ENCODE peak calls at places on chromosomes 7 and 10, in ten cellular contexts. D is right atrium auricular region; F is left ventricle myocardium inferior; E is CD8-positive, alpha-beta T cell; Y is colonic mucosa; Q is left lung; R is CD4-positive, alpha-beta memory T cell; O is pancreas; M is hepatocyte; N is GM23338. J is an unnamed sample.

GRCh38 chr10:16944081-16944922 is 127.1 kb upstream of the RSU1 start:
- DNase-seq in D (no peak), F (no peak), E (no peak), Y (no peak), Q (no peak), R (no peak), O (no peak), M (peak; percentile 38), N (no peak), J (no peak)

GRCh38 chr10:130043491-130043890 is 67.1 kb downstream of the C10orf143 start:
- DNase-seq in D (no peak), F (no peak), E (no peak), Y (peak; percentile 7), Q (no peak), R (no peak), O (no peak), M (no peak), N (no peak), J (no peak)

GRCh38 chr10:96509017-96509641 is 4.6 kb downstream of the TLL2 start:
- DNase-seq in D (no peak), F (no peak), E (no peak), Y (no peak), Q (no peak), R (no peak), O (no peak), M (no peak), N (peak; percentile 76), J (no peak)

GRCh38 chr10:78861456-78862327 is 207.1 kb upstream of the ZMIZ1 start:
- DNase-seq in D (no peak), F (no peak), E (no peak), Y (peak; percentile 14), Q (peak; percentile 33), R (no peak), O (no peak), M (peak; percentile 13), N (no peak), J (no peak)

GRCh38 chr7:132321387-132321786 is 254.9 kb downstream of the PLXNA4 start:
- DNase-seq in D (no peak), F (no peak), E (no peak), Y (no peak), Q (no peak), R (no peak), O (no peak), M (no peak), N (peak; percentile 13), J (no peak)

GRCh38 chr10:88154596-88155250 is 291.3 kb downstream of the PTEN start:
- DNase-seq in D (no peak), F (no peak), E (no peak), Y (no peak), Q (no peak), R (no peak), O (no peak), M (no peak), N (no peak), J (no peak)

GRCh38 chr10:79446451-79447020 is 1.1 kb upstream of the ZCCHC24 start:
- DNase-seq in D (peak; percentile 80), F (peak; percentile 78), E (peak; percentile 40), Y (peak; percentile 63), Q (peak; percentile 89), R (peak; percentile 54), O (peak; percentile 85), M (peak; percentile 80), N (peak; percentile 63), J (no peak)

GRCh38 chr7:155352753-155353115 is 55.1 kb downstream of the INSIG1 start:
- DNase-seq in D (no peak), F (no peak), E (no peak), Y (no peak), Q (no peak), R (no peak), O (no peak), M (no peak), N (no peak), J (no peak)

GRCh38 chr7:147658392-147658791 is 932.2 kb upstream of the C7orf33 start:
- DNase-seq in D (no peak), F (no peak), E (no peak), Y (no peak), Q (no peak), R (no peak), O (no peak), M (no peak), N (no peak), J (no peak)

GRCh38 chr7:140176271-140176701 is 497 bp downstream of the KDM7A start:
- DNase-seq in D (no peak), F (no peak), E (peak; percentile 39), Y (no peak), Q (no peak), R (no peak), O (no peak), M (peak; percentile 58), N (peak; percentile 34), J (no peak)

GRCh38 chr7:1630700-1631336 is 39.3 kb upstream of the ELFN1 start:
- DNase-seq in D (no peak), F (no peak), E (no peak), Y (no peak), Q (no peak), R (no peak), O (no peak), M (no peak), N (no peak), J (no peak)

GRCh38 chr7:159084069-159084801 is 60.4 kb downstream of the VIPR2 start:
- DNase-seq in D (no peak), F (peak; percentile 76), E (no peak), Y (no peak), Q (no peak), R (no peak), O (peak; percentile 46), M (no peak), N (no peak), J (no peak)

GRCh38 chr10:3764626-3765375 is 20.2 kb downstream of the KLF6 start:
- DNase-seq in D (no peak), F (no peak), E (peak; percentile 38), Y (no peak), Q (peak; percentile 58), R (peak; percentile 52), O (no peak), M (no peak), N (no peak), J (peak; percentile 78)

DNA sequence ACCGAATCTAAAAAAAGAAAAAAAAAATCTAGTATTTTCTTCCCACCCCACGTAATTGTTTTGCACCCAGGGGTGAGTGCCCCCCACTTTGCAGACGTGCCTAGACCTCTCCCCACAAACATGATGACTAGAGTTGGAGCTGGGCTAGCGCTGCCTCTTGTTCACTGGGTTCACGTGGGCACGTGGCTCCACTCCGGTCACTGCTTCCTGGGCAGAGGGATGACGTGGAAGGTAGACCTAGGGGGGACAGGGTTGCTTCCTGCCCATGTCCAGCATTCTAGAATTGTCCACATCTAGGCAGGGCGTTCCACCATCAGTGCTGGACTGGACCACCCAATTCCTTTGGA is 861 bp upstream of the LIMK1 start:
- DNase-seq in D (no peak), F (no peak), E (no peak), Y (no peak), Q (no peak), R (no peak), O (no peak), M (no peak), N (no peak), J (no peak)
- H3K4me1 ChIP-seq in D (no peaks in the 10 kb centered on the region), F (peaks cover 22% of the 10 kb centered on the region), E (peaks cover 12% of the 10 kb centered on the region), Y (peaks cover 4% of the 10 kb centered on the region), Q (peaks cover 23% of the 10 kb centered on the region), R (peaks cover 16% of the 10 kb centered on the region), O (no peaks in the 10 kb centered on the region), M (peaks cover 17% of the 10 kb centered on the region), N (peaks cover 16% of the 10 kb centered on the region), J (peaks cover 20% of the 10 kb centered on the region)

GRCh38 chr10:114045738-114046458 is 2.2 kb downstream of the ADRB1 start:
- DNase-seq in D (no peak), F (no peak), E (no peak), Y (no peak), Q (no peak), R (no peak), O (no peak), M (no peak), N (peak; percentile 9), J (no peak)
- H3K4me3 ChIP-seq in D (peak overlapping the region; percentile 61), F (peak overlapping the region; percentile 77), E (peak overlapping the region; percentile 15), Y (peak overlapping the region; percentile 20), Q (peak overlapping the region; percentile 51), R (no peak overlapping the region), O (peak overlapping the region; percentile 12), M (no peak overlapping the region), N (peak overlapping the region; percentile 51), J (no peak overlapping the region)

DNA sequence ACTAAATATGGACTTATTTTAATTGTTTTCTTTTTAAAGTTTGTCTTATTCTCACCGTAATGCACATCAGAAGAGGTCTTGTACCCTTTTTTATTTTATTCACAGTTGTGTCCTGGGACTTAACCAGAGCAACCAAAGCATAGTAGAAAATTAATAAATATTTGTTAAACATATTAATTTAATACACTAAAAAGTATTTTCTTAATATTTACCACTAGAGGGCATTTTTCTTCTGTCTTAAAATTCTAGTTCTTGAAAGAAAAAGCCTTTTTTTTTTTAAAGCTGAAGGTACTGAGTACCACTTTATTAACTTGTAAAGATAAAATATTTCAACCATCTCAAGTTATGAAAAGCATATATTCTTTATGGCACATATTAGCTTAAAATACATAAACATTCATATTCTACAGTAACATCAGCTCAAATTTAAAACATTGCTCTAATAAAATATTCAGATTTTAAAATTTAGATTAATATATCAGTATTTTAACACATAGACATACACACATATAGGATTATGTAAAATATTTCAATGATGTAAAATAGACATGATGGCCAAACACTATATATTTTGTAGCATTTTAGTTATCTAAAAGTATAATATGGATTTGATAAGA is 260.4 kb downstream of the SEMA3A start:
- DNase-seq in D (no peak), F (no peak), E (no peak), Y (no peak), Q (no peak), R (no peak), O (no peak), M (no peak), N (peak; percentile 27), J (no peak)
- H3K27ac ChIP-seq in D (no peak overlapping the region), F (no peak overlapping the region), E (no peak overlapping the region), Y (no peak overlapping the region), Q (no peak overlapping the region), R (no peak overlapping the region), O (no peak overlapping the region), M (no peak overlapping the region), N (no peak overlapping the region), J (no peak overlapping the region)

GRCh38 chr10:11179231-11180105 is 161.8 kb downstream of the CELF2 start:
- DNase-seq in D (no peak), F (no peak), E (no peak), Y (no peak), Q (no peak), R (peak; percentile 53), O (no peak), M (no peak), N (no peak), J (no peak)

GRCh38 chr10:11178606-11179221 is 161.0 kb downstream of the CELF2 start:
- DNase-seq in D (no peak), F (peak; percentile 46), E (peak; percentile 93), Y (peak; percentile 47), Q (peak; percentile 67), R (peak; percentile 98), O (no peak), M (peak; percentile 55), N (no peak), J (peak; percentile 90)

GRCh38 chr10:11177926-11178453 is 160.3 kb downstream of the CELF2 start:
- DNase-seq in D (no peak), F (peak; percentile 34), E (peak; percentile 33), Y (no peak), Q (peak; percentile 79), R (peak; percentile 61), O (no peak), M (no peak), N (no peak), J (peak; percentile 70)

GRCh38 chr10:11181996-11182395 is 164.3 kb downstream of the CELF2 start:
- DNase-seq in D (peak; percentile 80), F (peak; percentile 73), E (no peak), Y (no peak), Q (no peak), R (no peak), O (no peak), M (no peak), N (no peak), J (no peak)

GRCh38 chr10:11180228-11180627 is 162.6 kb downstream of the CELF2 start:
- DNase-seq in D (no peak), F (no peak), E (peak; percentile 83), Y (no peak), Q (peak; percentile 64), R (peak; percentile 93), O (no peak), M (no peak), N (no peak), J (peak; percentile 52)
- H3K4me1 ChIP-seq in D (no peaks in the 10 kb centered on the region), F (peaks cover 88% of the 10 kb centered on the region), E (peaks cover 96% of the 10 kb centered on the region), Y (no peaks in the 10 kb centered on the region), Q (peaks cover 94% of the 10 kb centered on the region), R (peaks cover 100% of the 10 kb centered on the region), O (no peaks in the 10 kb centered on the region), M (peaks cover 8% of the 10 kb centered on the region), N (peaks cover 7% of the 10 kb centered on the region), J (peaks cover 91% of the 10 kb centered on the region)